ENCODE peak calls at places on chromosomes 1 and 21, in nine cellular contexts. One of them, this sample, is unnamed.

GRCh38 chr21:40623550-40623949 is 223.4 kb downstream of the DSCAM start:
- DNase-seq in GM04504: no peak
- DNase-seq in CD4-positive, CD25-positive, alpha-beta regulatory T cell: no peak
- DNase-seq in NCI-H345: peak; percentile 17
- DNase-seq in NCI-H1436: no peak
- DNase-seq in HepG2: no peak
- DNase-seq in GM23338: no peak
- DNase-seq in caudate nucleus: no peak
- DNase-seq in activated T-helper 1 cell treated with anti-CD3 and anti-CD28 coated beads, Interleukin-2, amount 50 U/mL, for 16 hours: no peak
- DNase-seq in this sample: no peak

GRCh38 chr1:19009882-19010321 is 53.4 kb upstream of the IFFO2 start:
- DNase-seq in GM04504: peak; percentile 75
- DNase-seq in CD4-positive, CD25-positive, alpha-beta regulatory T cell: no peak
- DNase-seq in NCI-H345: no peak
- DNase-seq in NCI-H1436: no peak
- DNase-seq in HepG2: peak; percentile 91
- DNase-seq in GM23338: peak; percentile 57
- DNase-seq in caudate nucleus: no peak
- DNase-seq in activated T-helper 1 cell treated with anti-CD3 and anti-CD28 coated beads, Interleukin-2, amount 50 U/mL, for 16 hours: no peak
- DNase-seq in this sample: no peak

GRCh38 chr1:167430134-167430848 is 88.0 kb downstream of the CD247 start:
- DNase-seq in GM04504: no peak
- DNase-seq in CD4-positive, CD25-positive, alpha-beta regulatory T cell: no peak
- DNase-seq in NCI-H345: no peak
- DNase-seq in NCI-H1436: no peak
- DNase-seq in HepG2: no peak
- DNase-seq in GM23338: peak; percentile 80
- DNase-seq in caudate nucleus: no peak
- DNase-seq in activated T-helper 1 cell treated with anti-CD3 and anti-CD28 coated beads, Interleukin-2, amount 50 U/mL, for 16 hours: no peak
- DNase-seq in this sample: no peak

GRCh38 chr1:58264462-58264861 is 282.1 kb downstream of the OMA1 start:
- DNase-seq in GM04504: no peak
- DNase-seq in CD4-positive, CD25-positive, alpha-beta regulatory T cell: no peak
- DNase-seq in NCI-H345: no peak
- DNase-seq in NCI-H1436: no peak
- DNase-seq in HepG2: no peak
- DNase-seq in GM23338: no peak
- DNase-seq in caudate nucleus: no peak
- DNase-seq in activated T-helper 1 cell treated with anti-CD3 and anti-CD28 coated beads, Interleukin-2, amount 50 U/mL, for 16 hours: no peak
- DNase-seq in this sample: no peak

GRCh38 chr1:216832192-216832591 is 109.0 kb upstream of the ESRRG start:
- DNase-seq in GM04504: no peak
- DNase-seq in CD4-positive, CD25-positive, alpha-beta regulatory T cell: no peak
- DNase-seq in NCI-H345: no peak
- DNase-seq in NCI-H1436: no peak
- DNase-seq in HepG2: peak; percentile 3
- DNase-seq in GM23338: no peak
- DNase-seq in caudate nucleus: no peak
- DNase-seq in activated T-helper 1 cell treated with anti-CD3 and anti-CD28 coated beads, Interleukin-2, amount 50 U/mL, for 16 hours: no peak
- DNase-seq in this sample: no peak

GRCh38 chr1:240912821-240913220 is 300.9 kb upstream of the GREM2 start:
- DNase-seq in GM04504: no peak
- DNase-seq in CD4-positive, CD25-positive, alpha-beta regulatory T cell: no peak
- DNase-seq in NCI-H345: no peak
- DNase-seq in NCI-H1436: no peak
- DNase-seq in HepG2: no peak
- DNase-seq in GM23338: no peak
- DNase-seq in caudate nucleus: no peak
- DNase-seq in activated T-helper 1 cell treated with anti-CD3 and anti-CD28 coated beads, Interleukin-2, amount 50 U/mL, for 16 hours: no peak
- DNase-seq in this sample: no peak

GRCh38 chr1:213094446-213094845 is 43.4 kb downstream of the RPS6KC1 start:
- DNase-seq in GM04504: no peak
- DNase-seq in CD4-positive, CD25-positive, alpha-beta regulatory T cell: no peak
- DNase-seq in NCI-H345: no peak
- DNase-seq in NCI-H1436: no peak
- DNase-seq in HepG2: peak; percentile 6
- DNase-seq in GM23338: no peak
- DNase-seq in caudate nucleus: peak; percentile 5
- DNase-seq in activated T-helper 1 cell treated with anti-CD3 and anti-CD28 coated beads, Interleukin-2, amount 50 U/mL, for 16 hours: no peak
- DNase-seq in this sample: no peak

GRCh38 chr1:26317612-26318337 is at the start of gene CD52:
- DNase-seq in GM04504: no peak
- DNase-seq in CD4-positive, CD25-positive, alpha-beta regulatory T cell: peak; percentile 79
- DNase-seq in NCI-H345: no peak
- DNase-seq in NCI-H1436: no peak
- DNase-seq in HepG2: no peak
- DNase-seq in GM23338: peak; percentile 71
- DNase-seq in caudate nucleus: no peak
- DNase-seq in activated T-helper 1 cell treated with anti-CD3 and anti-CD28 coated beads, Interleukin-2, amount 50 U/mL, for 16 hours: peak; percentile 53
- DNase-seq in this sample: peak; percentile 36

GRCh38 chr1:204084247-204084772 is 11.4 kb downstream of the SOX13 start:
- DNase-seq in GM04504: no peak
- DNase-seq in CD4-positive, CD25-positive, alpha-beta regulatory T cell: no peak
- DNase-seq in NCI-H345: peak; percentile 98
- DNase-seq in NCI-H1436: peak; percentile 64
- DNase-seq in HepG2: peak; percentile 75
- DNase-seq in GM23338: peak; percentile 96
- DNase-seq in caudate nucleus: peak; percentile 53
- DNase-seq in activated T-helper 1 cell treated with anti-CD3 and anti-CD28 coated beads, Interleukin-2, amount 50 U/mL, for 16 hours: no peak
- DNase-seq in this sample: no peak

GRCh38 chr1:200493344-200493743 is 83.5 kb upstream of the ZNF281 start:
- DNase-seq in GM04504: no peak
- DNase-seq in CD4-positive, CD25-positive, alpha-beta regulatory T cell: no peak
- DNase-seq in NCI-H345: no peak
- DNase-seq in NCI-H1436: no peak
- DNase-seq in HepG2: no peak
- DNase-seq in GM23338: no peak
- DNase-seq in caudate nucleus: no peak
- DNase-seq in activated T-helper 1 cell treated with anti-CD3 and anti-CD28 coated beads, Interleukin-2, amount 50 U/mL, for 16 hours: no peak
- DNase-seq in this sample: no peak

GRCh38 chr1:223358826-223359225 is 5.2 kb downstream of the SUSD4 start:
- DNase-seq in GM04504: no peak
- DNase-seq in CD4-positive, CD25-positive, alpha-beta regulatory T cell: no peak
- DNase-seq in NCI-H345: no peak
- DNase-seq in NCI-H1436: no peak
- DNase-seq in HepG2: no peak
- DNase-seq in GM23338: peak; percentile 35
- DNase-seq in caudate nucleus: no peak
- DNase-seq in activated T-helper 1 cell treated with anti-CD3 and anti-CD28 coated beads, Interleukin-2, amount 50 U/mL, for 16 hours: no peak
- DNase-seq in this sample: no peak

GRCh38 chr1:30410153-30410851 is 313.1 kb downstream of the MATN1 start:
- DNase-seq in GM04504: no peak
- DNase-seq in CD4-positive, CD25-positive, alpha-beta regulatory T cell: no peak
- DNase-seq in NCI-H345: no peak
- DNase-seq in NCI-H1436: no peak
- DNase-seq in HepG2: no peak
- DNase-seq in GM23338: no peak
- DNase-seq in caudate nucleus: no peak
- DNase-seq in activated T-helper 1 cell treated with anti-CD3 and anti-CD28 coated beads, Interleukin-2, amount 50 U/mL, for 16 hours: no peak
- DNase-seq in this sample: no peak

GRCh38 chr1:10909697-10910489 is 102.6 kb upstream of the TARDBP start:
- DNase-seq in GM04504: no peak
- DNase-seq in CD4-positive, CD25-positive, alpha-beta regulatory T cell: peak; percentile 63
- DNase-seq in NCI-H345: peak; percentile 35
- DNase-seq in NCI-H1436: peak; percentile 50
- DNase-seq in HepG2: peak; percentile 28
- DNase-seq in GM23338: peak; percentile 83
- DNase-seq in caudate nucleus: no peak
- DNase-seq in activated T-helper 1 cell treated with anti-CD3 and anti-CD28 coated beads, Interleukin-2, amount 50 U/mL, for 16 hours: peak; percentile 64
- DNase-seq in this sample: peak; percentile 57

GRCh38 chr1:12594966-12595838 is 22.8 kb downstream of the DHRS3 start:
- DNase-seq in GM04504: no peak
- DNase-seq in CD4-positive, CD25-positive, alpha-beta regulatory T cell: no peak
- DNase-seq in NCI-H345: peak; percentile 40
- DNase-seq in NCI-H1436: no peak
- DNase-seq in HepG2: no peak
- DNase-seq in GM23338: peak; percentile 89
- DNase-seq in caudate nucleus: peak; percentile 29
- DNase-seq in activated T-helper 1 cell treated with anti-CD3 and anti-CD28 coated beads, Interleukin-2, amount 50 U/mL, for 16 hours: no peak
- DNase-seq in this sample: peak; percentile 22

This sample was measured in activated B cell treated with CpG ODN at 0.5 μM for 24 hours.